ENCODE peak calls at places on chromosomes 3 and 15, in six cellular contexts. One of them, this sample, is unnamed.

GRCh38 chr15:31435891-31436628 is 109.4 kb downstream of the KLF13 start:
- DNase-seq in Kasumi-1: no peak
- DNase-seq in HTR-8/SVneo: no peak
- DNase-seq in NCI-H460: no peak
- DNase-seq in epithelial cell of proximal tubule: no peak
- DNase-seq in activated B cell treated with CpG ODN at 0.5 μM for 24 hours: no peak
- DNase-seq in this sample: no peak

GRCh38 chr3:150544726-150545125 is 1.6 kb downstream of the SERP1 start:
- DNase-seq in Kasumi-1: no peak
- DNase-seq in HTR-8/SVneo: no peak
- DNase-seq in NCI-H460: no peak
- DNase-seq in epithelial cell of proximal tubule: no peak
- DNase-seq in activated B cell treated with CpG ODN at 0.5 μM for 24 hours: no peak
- DNase-seq in this sample: no peak

GRCh38 chr3:40876019-40876418 is 323.3 kb upstream of the CTNNB1 start:
- DNase-seq in Kasumi-1: no peak
- DNase-seq in HTR-8/SVneo: no peak
- DNase-seq in NCI-H460: no peak
- DNase-seq in epithelial cell of proximal tubule: no peak
- DNase-seq in activated B cell treated with CpG ODN at 0.5 μM for 24 hours: no peak
- DNase-seq in this sample: no peak

GRCh38 chr15:29470311-29470710 is 200.7 kb upstream of the NSMCE3 start:
- DNase-seq in Kasumi-1: no peak
- DNase-seq in HTR-8/SVneo: no peak
- DNase-seq in NCI-H460: no peak
- DNase-seq in epithelial cell of proximal tubule: no peak
- DNase-seq in activated B cell treated with CpG ODN at 0.5 μM for 24 hours: no peak
- DNase-seq in this sample: no peak

GRCh38 chr3:5806192-5806591 is 618.7 kb downstream of the EDEM1 start:
- DNase-seq in Kasumi-1: peak
- DNase-seq in HTR-8/SVneo: no peak
- DNase-seq in NCI-H460: no peak
- DNase-seq in epithelial cell of proximal tubule: no peak
- DNase-seq in activated B cell treated with CpG ODN at 0.5 μM for 24 hours: no peak
- DNase-seq in this sample: no peak

GRCh38 chr3:108345492-108346205 is 49.3 kb downstream of the HHLA2 start:
- DNase-seq in Kasumi-1: no peak
- DNase-seq in HTR-8/SVneo: no peak
- DNase-seq in NCI-H460: no peak
- DNase-seq in epithelial cell of proximal tubule: no peak
- DNase-seq in activated B cell treated with CpG ODN at 0.5 μM for 24 hours: no peak
- DNase-seq in this sample: no peak

GRCh38 chr15:100515758-100516157 is 13.0 kb downstream of the CERS3 start:
- DNase-seq in Kasumi-1: no peak
- DNase-seq in HTR-8/SVneo: peak
- DNase-seq in NCI-H460: no peak
- DNase-seq in epithelial cell of proximal tubule: no peak
- DNase-seq in activated B cell treated with CpG ODN at 0.5 μM for 24 hours: no peak
- DNase-seq in this sample: no peak

GRCh38 chr3:38116471-38117162 is 20.3 kb downstream of the ACAA1 start:
- DNase-seq in Kasumi-1: no peak
- DNase-seq in HTR-8/SVneo: no peak
- DNase-seq in NCI-H460: no peak
- DNase-seq in epithelial cell of proximal tubule: no peak
- DNase-seq in activated B cell treated with CpG ODN at 0.5 μM for 24 hours: no peak
- DNase-seq in this sample: peak

GRCh38 chr3:144112437-144112836 is 140.8 kb downstream of the DIPK2A start:
- DNase-seq in Kasumi-1: no peak
- DNase-seq in HTR-8/SVneo: no peak
- DNase-seq in NCI-H460: no peak
- DNase-seq in epithelial cell of proximal tubule: no peak
- DNase-seq in activated B cell treated with CpG ODN at 0.5 μM for 24 hours: no peak
- DNase-seq in this sample: no peak

GRCh38 chr15:58669108-58669507 is 80.4 kb downstream of the ADAM10 start:
- DNase-seq in Kasumi-1: no peak
- DNase-seq in HTR-8/SVneo: no peak
- DNase-seq in NCI-H460: no peak
- DNase-seq in epithelial cell of proximal tubule: no peak
- DNase-seq in activated B cell treated with CpG ODN at 0.5 μM for 24 hours: no peak
- DNase-seq in this sample: no peak

This sample was measured in dorsolateral prefrontal cortex.